ENCODE peak calls at places on chromosomes 13 and 19, in ten cellular contexts. One of them, this sample, is unnamed.

GRCh38 chr19:9797871-9798270 is 21.0 kb downstream of the FBXL12 start:
- DNase-seq in neural crest cell: no peak
- DNase-seq in left ventricle myocardium inferior: no peak
- DNase-seq in tibial artery: no peak
- DNase-seq in ovary: no peak
- DNase-seq in GM12865: no peak
- DNase-seq in foreskin fibroblast: no peak
- DNase-seq in Caco-2: no peak
- DNase-seq in suprapubic skin: no peak
- DNase-seq in adrenal gland: no peak
- DNase-seq in this sample: no peak

GRCh38 chr13:97004096-97004876 is 10.0 kb upstream of the OXGR1 start:
- DNase-seq in suprapubic skin: no peak
- DNase-seq in foreskin fibroblast: peak
- DNase-seq in tibial artery: no peak
- DNase-seq in neural crest cell: no peak
- DNase-seq in left ventricle myocardium inferior: no peak
- DNase-seq in Caco-2: no peak
- DNase-seq in ovary: no peak
- DNase-seq in adrenal gland: no peak
- DNase-seq in GM12865: no peak
- DNase-seq in this sample: no peak

GRCh38 chr19:38514812-38515633 is 81.5 kb downstream of the RYR1 start:
- DNase-seq in neural crest cell: peak
- DNase-seq in tibial artery: peak
- DNase-seq in Caco-2: peak
- DNase-seq in GM12865: peak
- DNase-seq in adrenal gland: peak
- DNase-seq in ovary: peak
- DNase-seq in suprapubic skin: no peak
- DNase-seq in left ventricle myocardium inferior: peak
- DNase-seq in foreskin fibroblast: peak
- DNase-seq in this sample: no peak

GRCh38 chr13:42272115-42272756 is at the start of gene AKAP11:
- DNase-seq in Caco-2: peak
- DNase-seq in suprapubic skin: peak
- DNase-seq in tibial artery: peak
- DNase-seq in foreskin fibroblast: peak
- DNase-seq in neural crest cell: peak
- DNase-seq in ovary: no peak
- DNase-seq in left ventricle myocardium inferior: peak
- DNase-seq in GM12865: no peak
- DNase-seq in adrenal gland: peak
- DNase-seq in this sample: peak

GRCh38 chr13:68047889-68048288 is 817.8 kb upstream of the PCDH9 start:
- DNase-seq in adrenal gland: no peak
- DNase-seq in left ventricle myocardium inferior: no peak
- DNase-seq in Caco-2: no peak
- DNase-seq in ovary: no peak
- DNase-seq in tibial artery: no peak
- DNase-seq in neural crest cell: no peak
- DNase-seq in GM12865: no peak
- DNase-seq in foreskin fibroblast: no peak
- DNase-seq in suprapubic skin: no peak
- DNase-seq in this sample: no peak

GRCh38 chr19:36111200-36111539 is 227 bp downstream of the OVOL3 start:
- DNase-seq in GM12865: no peak
- DNase-seq in adrenal gland: no peak
- DNase-seq in tibial artery: no peak
- DNase-seq in foreskin fibroblast: no peak
- DNase-seq in neural crest cell: no peak
- DNase-seq in ovary: no peak
- DNase-seq in Caco-2: no peak
- DNase-seq in suprapubic skin: no peak
- DNase-seq in left ventricle myocardium inferior: no peak
- DNase-seq in this sample: no peak

GRCh38 chr13:109684836-109685602 is 101.4 kb downstream of the IRS2 start:
- DNase-seq in adrenal gland: no peak
- DNase-seq in ovary: peak
- DNase-seq in suprapubic skin: no peak
- DNase-seq in GM12865: no peak
- DNase-seq in Caco-2: no peak
- DNase-seq in foreskin fibroblast: no peak
- DNase-seq in neural crest cell: no peak
- DNase-seq in left ventricle myocardium inferior: peak
- DNase-seq in tibial artery: no peak
- DNase-seq in this sample: no peak

GRCh38 chr13:44523176-44524017 is 52.7 kb downstream of the TSC22D1 start:
- DNase-seq in GM12865: peak
- DNase-seq in ovary: no peak
- DNase-seq in neural crest cell: no peak
- DNase-seq in suprapubic skin: no peak
- DNase-seq in adrenal gland: no peak
- DNase-seq in tibial artery: no peak
- DNase-seq in left ventricle myocardium inferior: no peak
- DNase-seq in Caco-2: no peak
- DNase-seq in foreskin fibroblast: peak
- DNase-seq in this sample: no peak

GRCh38 chr19:43532571-43532961 is 422 bp upstream of the ZNF575 start:
- DNase-seq in suprapubic skin: peak
- DNase-seq in neural crest cell: peak
- DNase-seq in left ventricle myocardium inferior: no peak
- DNase-seq in adrenal gland: peak
- DNase-seq in Caco-2: no peak
- DNase-seq in foreskin fibroblast: no peak
- DNase-seq in tibial artery: peak
- DNase-seq in ovary: peak
- DNase-seq in GM12865: peak
- DNase-seq in this sample: no peak

GRCh38 chr13:77530870-77531269 is 4.6 kb upstream of the SCEL start:
- DNase-seq in GM12865: no peak
- DNase-seq in left ventricle myocardium inferior: no peak
- DNase-seq in ovary: no peak
- DNase-seq in neural crest cell: no peak
- DNase-seq in adrenal gland: no peak
- DNase-seq in foreskin fibroblast: no peak
- DNase-seq in suprapubic skin: no peak
- DNase-seq in Caco-2: no peak
- DNase-seq in tibial artery: no peak
- DNase-seq in this sample: no peak

GRCh38 chr13:101967216-101967615 is 434.6 kb downstream of the FGF14 start:
- DNase-seq in left ventricle myocardium inferior: no peak
- DNase-seq in neural crest cell: no peak
- DNase-seq in foreskin fibroblast: no peak
- DNase-seq in adrenal gland: no peak
- DNase-seq in Caco-2: no peak
- DNase-seq in ovary: no peak
- DNase-seq in suprapubic skin: no peak
- DNase-seq in GM12865: no peak
- DNase-seq in tibial artery: no peak
- DNase-seq in this sample: no peak

GRCh38 chr19:40348961-40349507 is 539 bp downstream of the PLD3 start:
- DNase-seq in Caco-2: no peak
- DNase-seq in left ventricle myocardium inferior: no peak
- DNase-seq in neural crest cell: no peak
- DNase-seq in foreskin fibroblast: peak
- DNase-seq in ovary: no peak
- DNase-seq in GM12865: peak
- DNase-seq in tibial artery: no peak
- DNase-seq in suprapubic skin: no peak
- DNase-seq in adrenal gland: no peak
- DNase-seq in this sample: no peak

GRCh38 chr19:18789883-18790565 is 1.1 kb downstream of the COMP start:
- DNase-seq in left ventricle myocardium inferior: no peak
- DNase-seq in tibial artery: peak
- DNase-seq in foreskin fibroblast: peak
- DNase-seq in ovary: no peak
- DNase-seq in adrenal gland: no peak
- DNase-seq in GM12865: peak
- DNase-seq in Caco-2: peak
- DNase-seq in suprapubic skin: no peak
- DNase-seq in neural crest cell: no peak
- DNase-seq in this sample: no peak

GRCh38 chr19:32896516-32897214 is 27.1 kb upstream of the SLC7A9 start:
- DNase-seq in ovary: no peak
- DNase-seq in tibial artery: no peak
- DNase-seq in suprapubic skin: no peak
- DNase-seq in left ventricle myocardium inferior: no peak
- DNase-seq in adrenal gland: no peak
- DNase-seq in Caco-2: no peak
- DNase-seq in GM12865: no peak
- DNase-seq in foreskin fibroblast: peak
- DNase-seq in neural crest cell: no peak
- DNase-seq in this sample: no peak

GRCh38 chr19:13732337-13732736 is 32.0 kb upstream of the MRI1 start:
- DNase-seq in tibial artery: no peak
- DNase-seq in ovary: no peak
- DNase-seq in foreskin fibroblast: no peak
- DNase-seq in GM12865: no peak
- DNase-seq in adrenal gland: no peak
- DNase-seq in suprapubic skin: no peak
- DNase-seq in left ventricle myocardium inferior: no peak
- DNase-seq in neural crest cell: no peak
- DNase-seq in Caco-2: no peak
- DNase-seq in this sample: no peak
- TF ChIP-seq CTCF in tibial artery: no peak
- TF ChIP-seq CTCF in ovary: no peak
- TF ChIP-seq CTCF in foreskin fibroblast: no peak
- TF ChIP-seq CTCF in GM12865: no peak
- TF ChIP-seq CTCF in adrenal gland: no peak
- TF ChIP-seq CTCF in suprapubic skin: no peak
- TF ChIP-seq CTCF in left ventricle myocardium inferior: no peak
- TF ChIP-seq CTCF in neural crest cell: no peak
- TF ChIP-seq CTCF in Caco-2: no peak
- TF ChIP-seq CTCF in this sample: no peak

DNA sequence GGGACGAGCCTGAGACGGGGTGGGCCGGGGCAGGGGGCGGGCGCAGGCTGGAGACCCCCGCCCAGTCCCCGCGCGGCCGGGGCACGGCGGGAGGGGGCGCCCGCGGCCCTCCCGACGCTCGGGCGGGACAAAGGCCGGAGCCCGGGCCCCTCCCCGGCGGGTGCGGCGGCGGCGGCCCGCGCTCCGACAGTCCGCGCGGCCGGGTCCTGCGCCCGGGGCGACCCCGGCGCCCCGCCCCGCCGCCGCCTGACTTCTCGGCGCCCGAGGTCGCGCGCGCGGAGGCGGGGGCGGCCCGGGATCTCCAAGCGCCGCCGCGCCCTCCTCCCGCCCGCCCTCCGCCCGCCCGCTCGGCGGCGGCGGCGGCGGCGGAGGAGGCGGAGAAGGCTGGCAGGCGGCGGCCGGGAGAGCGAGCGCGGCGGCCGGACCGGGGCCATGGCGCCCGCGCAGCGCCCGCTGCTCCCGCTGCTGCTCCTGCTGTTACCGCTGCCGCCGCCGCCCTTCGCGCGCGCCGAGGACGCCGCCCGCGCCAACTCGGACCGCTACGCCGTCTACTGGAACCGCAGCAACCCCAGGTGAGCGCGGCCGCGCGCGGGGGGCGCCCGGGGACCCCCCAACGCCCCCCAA is at the start of gene EFNA2:
- DNase-seq in left ventricle myocardium inferior: no peak
- DNase-seq in ovary: no peak
- DNase-seq in GM12865: no peak
- DNase-seq in foreskin fibroblast: no peak
- DNase-seq in adrenal gland: no peak
- DNase-seq in tibial artery: no peak
- DNase-seq in Caco-2: no peak
- DNase-seq in neural crest cell: no peak
- DNase-seq in suprapubic skin: no peak
- DNase-seq in this sample: no peak
- TF ChIP-seq CTCF in left ventricle myocardium inferior: no peak
- TF ChIP-seq CTCF in ovary: no peak
- TF ChIP-seq CTCF in GM12865: no peak
- TF ChIP-seq CTCF in foreskin fibroblast: no peak
- TF ChIP-seq CTCF in adrenal gland: no peak
- TF ChIP-seq CTCF in tibial artery: no peak
- TF ChIP-seq CTCF in Caco-2: no peak
- TF ChIP-seq CTCF in neural crest cell: no peak
- TF ChIP-seq CTCF in suprapubic skin: no peak
- TF ChIP-seq CTCF in this sample: no peak

GRCh38 chr19:48250290-48251025 is 5.3 kb downstream of the CARD8 start:
- DNase-seq in Caco-2: no peak
- DNase-seq in adrenal gland: no peak
- DNase-seq in suprapubic skin: no peak
- DNase-seq in neural crest cell: no peak
- DNase-seq in tibial artery: no peak
- DNase-seq in GM12865: no peak
- DNase-seq in foreskin fibroblast: no peak
- DNase-seq in ovary: no peak
- DNase-seq in left ventricle myocardium inferior: no peak
- DNase-seq in this sample: no peak
- TF ChIP-seq CTCF in Caco-2: no peak
- TF ChIP-seq CTCF in adrenal gland: no peak
- TF ChIP-seq CTCF in suprapubic skin: no peak
- TF ChIP-seq CTCF in neural crest cell: no peak
- TF ChIP-seq CTCF in tibial artery: no peak
- TF ChIP-seq CTCF in GM12865: no peak
- TF ChIP-seq CTCF in foreskin fibroblast: no peak
- TF ChIP-seq CTCF in ovary: no peak
- TF ChIP-seq CTCF in left ventricle myocardium inferior: no peak
- TF ChIP-seq CTCF in this sample: no peak

GRCh38 chr19:55258476-55258827 is 365 bp downstream of the PPP6R1 start:
- DNase-seq in Caco-2: no peak
- DNase-seq in adrenal gland: no peak
- DNase-seq in neural crest cell: peak
- DNase-seq in left ventricle myocardium inferior: peak
- DNase-seq in ovary: no peak
- DNase-seq in suprapubic skin: no peak
- DNase-seq in tibial artery: no peak
- DNase-seq in foreskin fibroblast: peak
- DNase-seq in GM12865: peak
- DNase-seq in this sample: no peak

GRCh38 chr19:55256562-55257460 is 2.0 kb downstream of the PPP6R1 start:
- DNase-seq in adrenal gland: peak
- DNase-seq in left ventricle myocardium inferior: no peak
- DNase-seq in neural crest cell: no peak
- DNase-seq in foreskin fibroblast: peak
- DNase-seq in suprapubic skin: no peak
- DNase-seq in GM12865: no peak
- DNase-seq in ovary: no peak
- DNase-seq in Caco-2: no peak
- DNase-seq in tibial artery: no peak
- DNase-seq in this sample: no peak

GRCh38 chr19:55259540-55260210 is 858 bp upstream of the PPP6R1 start:
- DNase-seq in adrenal gland: no peak
- DNase-seq in left ventricle myocardium inferior: no peak
- DNase-seq in suprapubic skin: no peak
- DNase-seq in GM12865: no peak
- DNase-seq in ovary: peak
- DNase-seq in neural crest cell: peak
- DNase-seq in tibial artery: no peak
- DNase-seq in Caco-2: no peak
- DNase-seq in foreskin fibroblast: no peak
- DNase-seq in this sample: no peak

GRCh38 chr19:55257461-55258411 is 1.1 kb downstream of the PPP6R1 start:
- DNase-seq in GM12865: peak
- DNase-seq in tibial artery: no peak
- DNase-seq in ovary: no peak
- DNase-seq in neural crest cell: no peak
- DNase-seq in suprapubic skin: no peak
- DNase-seq in adrenal gland: peak
- DNase-seq in foreskin fibroblast: peak
- DNase-seq in left ventricle myocardium inferior: no peak
- DNase-seq in Caco-2: no peak
- DNase-seq in this sample: peak

GRCh38 chr19:55258828-55259539 is at the start of gene PPP6R1:
- DNase-seq in foreskin fibroblast: peak
- DNase-seq in ovary: peak
- DNase-seq in left ventricle myocardium inferior: peak
- DNase-seq in adrenal gland: peak
- DNase-seq in suprapubic skin: peak
- DNase-seq in tibial artery: peak
- DNase-seq in Caco-2: peak
- DNase-seq in neural crest cell: peak
- DNase-seq in GM12865: peak
- DNase-seq in this sample: peak
- TF ChIP-seq CTCF in foreskin fibroblast: no peak
- TF ChIP-seq CTCF in ovary: no peak
- TF ChIP-seq CTCF in left ventricle myocardium inferior: no peak
- TF ChIP-seq CTCF in adrenal gland: no peak
- TF ChIP-seq CTCF in suprapubic skin: no peak
- TF ChIP-seq CTCF in tibial artery: peak
- TF ChIP-seq CTCF in Caco-2: no peak
- TF ChIP-seq CTCF in neural crest cell: no peak
- TF ChIP-seq CTCF in GM12865: no peak
- TF ChIP-seq CTCF in this sample: no peak